ENCODE peak calls at places on chromosomes 7 and 10, in nine cellular contexts. F, M, E, S, R, D, T, V and L are unnamed samples.

GRCh38 chr10:69074532-69074931 is 13.4 kb upstream of the SRGN start:
- DNase-seq in E (no peak), T (no peak), F (no peak), D (no peak), R (no peak), S (no peak), M (no peak), V (no peak), L (no peak)

GRCh38 chr10:103697787-103698186 is 157.6 kb downstream of the SH3PXD2A start:
- DNase-seq in D (no peak), V (no peak), F (no peak), T (no peak), E (no peak), M (no peak), S (no peak), R (no peak), L (no peak)

GRCh38 chr7:94578615-94579014 is 69.0 kb downstream of the CASD1 start:
- DNase-seq in M (no peak), R (no peak), E (no peak), V (no peak), T (no peak), S (no peak), D (no peak), F (peak), L (no peak)

GRCh38 chr10:10434312-10434711 is 583.4 kb upstream of the CELF2 start:
- DNase-seq in R (no peak), F (no peak), T (no peak), V (peak), S (no peak), D (no peak), E (no peak), M (no peak), L (no peak)

GRCh38 chr10:99532687-99533495 is at the start of gene NKX2-3:
- DNase-seq in M (no peak), E (peak), F (peak), R (peak), T (no peak), D (no peak), S (peak), V (peak), L (no peak)

GRCh38 chr10:29030855-29031254 is 258.0 kb upstream of the LYZL1 start:
- DNase-seq in D (no peak), V (no peak), T (no peak), E (no peak), S (no peak), F (no peak), M (no peak), R (no peak), L (no peak)

GRCh38 chr7:44063547-44063893 is 1.8 kb downstream of the PGAM2 start:
- DNase-seq in V (no peak), S (no peak), E (peak), R (no peak), M (no peak), T (no peak), F (no peak), D (no peak), L (no peak)

GRCh38 chr7:27030393-27031001 is 65.3 kb downstream of the HOXA1 start:
- DNase-seq in R (no peak), S (no peak), F (no peak), V (no peak), E (no peak), M (no peak), T (no peak), D (no peak), L (no peak)

GRCh38 chr7:102454423-102454822 is 10.2 kb downstream of the ALKBH4 start:
- DNase-seq in F (no peak), S (no peak), R (no peak), E (no peak), V (no peak), M (no peak), D (no peak), T (no peak), L (no peak)

GRCh38 chr7:128891942-128892269 is 18.6 kb downstream of the KCP start:
- DNase-seq in M (no peak), E (no peak), S (no peak), F (no peak), D (no peak), V (no peak), R (no peak), T (no peak), L (no peak)

GRCh38 chr10:92778091-92778490 is 70.2 kb upstream of the EXOC6 start:
- DNase-seq in E (no peak), M (no peak), D (no peak), R (no peak), T (no peak), S (peak), F (no peak), V (no peak), L (no peak)

GRCh38 chr7:135390829-135391228 is 119.1 kb downstream of the CNOT4 start:
- DNase-seq in T (no peak), F (no peak), V (no peak), S (no peak), M (peak), D (no peak), E (no peak), R (no peak), L (no peak)

GRCh38 chr7:1586126-1586826 is 16.4 kb upstream of the PSMG3 start:
- DNase-seq in E (no peak), V (no peak), D (no peak), F (no peak), R (peak), S (no peak), T (no peak), M (no peak), L (no peak)

GRCh38 chr7:11630355-11630754 is 201.6 kb downstream of the THSD7A start:
- DNase-seq in S (no peak), V (no peak), F (no peak), D (no peak), T (no peak), E (no peak), M (no peak), R (no peak), L (no peak)

GRCh38 chr10:70820976-70821750 is 5.4 kb downstream of the SGPL1 start:
- DNase-seq in V (no peak), M (no peak), R (no peak), T (no peak), E (no peak), F (no peak), D (no peak), S (no peak), L (no peak)